ENCODE peak calls at places on chromosomes 4 and X, in six cellular contexts. K is stomach, V is mammary epithelial cell, G is PC-3, P is A549, N is kidney. O is an unnamed sample. For H3K4me1 and H3K9me3, the result is how much of the 10 kb centered on the place peaks cover.

GRCh38 chrX:24760601-24761000 is 66.9 kb downstream of the POLA1 start:
- DNase-seq in K (no peak), P (no peak), G (peak), V (no peak), N (no peak), O (no peak)

GRCh38 chr4:80309301-80310004 is 26.1 kb upstream of the CFAP299 start:
- DNase-seq in K (no peak), N (no peak), P (no peak), G (peak), V (peak), O (no peak)

GRCh38 chr4:41260315-41260714 is 3.6 kb downstream of the UCHL1 start:
- DNase-seq in N (no peak), K (no peak), P (no peak), G (no peak), V (no peak), O (no peak)

GRCh38 chr4:89757154-89757723 is 79.7 kb downstream of the SNCA start:
- DNase-seq in V (no peak), P (no peak), G (no peak), N (no peak), K (no peak), O (no peak)

GRCh38 chr4:2073808-2074481 is 14.8 kb downstream of the NAT8L start:
- DNase-seq in N (peak), G (no peak), P (no peak), K (no peak), V (no peak), O (no peak)

GRCh38 chr4:66855956-66856355 is 689.3 kb downstream of the CENPC start:
- DNase-seq in P (no peak), K (no peak), V (no peak), G (peak), N (no peak), O (no peak)

GRCh38 chrX:118847676-118848075 is 24.1 kb downstream of the ZCCHC12 start:
- DNase-seq in N (no peak), G (peak), P (peak), V (peak), K (no peak), O (no peak)

GRCh38 chr4:79756496-79756895 is 316.5 kb downstream of the ANTXR2 start:
- DNase-seq in G (no peak), K (no peak), P (no peak), N (no peak), V (no peak), O (no peak)

GRCh38 chr4:183912585-183912984 is 7.5 kb downstream of the STOX2 start:
- DNase-seq in G (peak), K (no peak), P (no peak), N (no peak), V (peak), O (no peak)

GRCh38 chr4:66501986-66502385 is 831.7 kb upstream of the EPHA5 start:
- DNase-seq in N (no peak), V (no peak), G (no peak), P (no peak), K (no peak), O (no peak)

GRCh38 chrX:42708222-42708621 is 69.7 kb downstream of the PPP1R2C start:
- DNase-seq in P (no peak), N (no peak), G (no peak), K (no peak), V (no peak), O (no peak)

GRCh38 chr4:81724925-81725329 is 253.2 kb upstream of the RASGEF1B start:
- DNase-seq in G (no peak), N (peak), V (peak), K (peak), P (no peak), O (peak)

GRCh38 chrX:9786839-9787635 is 808 bp downstream of the SHROOM2 start:
- DNase-seq in P (no peak), N (no peak), G (peak), K (no peak), V (no peak), O (no peak)

GRCh38 chr4:6875431-6875831 is 34.2 kb upstream of the TBC1D14 start:
- DNase-seq in P (no peak), N (no peak), G (no peak), V (no peak), K (no peak), O (peak)

GRCh38 chr4:30882995-30883675 is 163.0 kb downstream of the PCDH7 start:
- DNase-seq in K (no peak), G (no peak), P (no peak), N (no peak), V (no peak), O (no peak)

GRCh38 chrX:139972629-139973257 is 7.4 kb upstream of the CXorf66 start:
- DNase-seq in P (no peak), K (no peak), V (no peak), N (no peak), G (no peak), O (no peak)

GRCh38 chrX:84363054-84363453 is 139.2 kb downstream of the HDX start:
- DNase-seq in N (no peak), G (no peak), P (no peak), K (no peak), V (no peak), O (no peak)

GRCh38 chr4:67234296-67234695 is 311.0 kb downstream of the CENPC start:
- DNase-seq in K (no peak), P (no peak), N (no peak), V (no peak), G (no peak), O (no peak)

GRCh38 chr4:140296335-140296753 is 77.1 kb upstream of the SCOC start:
- DNase-seq in G (peak), V (peak), P (peak), K (peak), N (no peak), O (peak)

GRCh38 chr4:116015549-116015948 is 902.1 kb upstream of the NDST4 start:
- DNase-seq in P (no peak), K (no peak), G (no peak), V (no peak), N (no peak), O (no peak)

GRCh38 chr4:114265342-114265741 is 285.9 kb upstream of the ARSJ start:
- DNase-seq in G (no peak), N (no peak), V (no peak), K (no peak), P (no peak), O (no peak)

GRCh38 chr4:25843340-25844097 is 19.3 kb downstream of the SEL1L3 start:
- DNase-seq in K (peak), V (no peak), G (peak), N (no peak), P (no peak), O (no peak)

GRCh38 chr4:70830054-70830453 is 9.6 kb downstream of the GRSF1 start:
- DNase-seq in N (no peak), V (no peak), K (no peak), G (no peak), P (no peak), O (no peak)

GRCh38 chr4:185730849-185731608 is 81.0 kb downstream of the SORBS2 start:
- DNase-seq in G (no peak), V (peak), N (no peak), P (no peak), K (no peak), O (no peak)

GRCh38 chr4:114034189-114034588 is 54.7 kb upstream of the ARSJ start:
- DNase-seq in V (no peak), N (no peak), G (no peak), P (no peak), K (no peak), O (no peak)

GRCh38 chr4:42617030-42617429 is 39.9 kb downstream of the ATP8A1 start:
- DNase-seq in P (no peak), K (no peak), G (no peak), V (no peak), N (no peak), O (no peak)
- H3K27ac ChIP-seq in P (no peak), K (no peak), G (no peak), V (no peak), N (no peak), O (peak)

DNA sequence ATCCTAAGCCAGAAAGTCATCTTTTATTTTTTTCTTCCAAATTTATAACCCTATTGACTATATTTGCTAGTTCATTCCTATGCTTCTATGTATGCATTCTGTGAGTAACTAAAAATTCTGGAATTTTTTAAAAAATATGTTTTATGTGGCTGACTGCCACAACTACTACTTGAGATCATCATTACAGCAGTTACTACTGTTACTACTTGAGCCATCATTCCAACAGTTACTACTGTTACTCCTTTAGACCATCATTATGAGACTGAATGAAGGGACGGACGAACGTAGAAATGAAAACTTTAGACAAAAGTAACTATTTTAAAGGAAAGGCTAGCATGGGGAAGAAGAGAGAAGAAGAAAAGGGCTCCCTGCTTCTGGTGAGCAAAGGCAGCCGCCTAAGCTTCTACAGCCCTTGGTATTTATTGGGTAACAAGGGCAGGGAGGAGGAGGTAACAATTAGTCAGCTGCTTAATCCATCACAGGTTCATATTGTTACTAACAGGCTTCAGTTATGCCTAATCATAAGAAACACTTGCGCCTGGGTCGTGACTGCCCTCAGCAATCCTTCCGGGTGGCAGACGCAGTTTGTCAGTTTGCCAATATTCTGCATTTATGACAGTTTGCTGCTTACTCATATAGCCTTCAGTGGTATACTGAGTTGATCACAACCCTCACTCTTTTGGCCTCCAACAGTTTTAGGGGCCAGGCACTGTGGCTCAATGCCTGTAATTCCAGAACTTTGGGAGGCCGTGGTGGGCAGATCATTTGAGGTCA is 80.5 kb downstream of the PDLIM5 start:
- DNase-seq in K (no peak), N (no peak), G (peak), V (peak), P (no peak), O (peak)
- H3K4me1 ChIP-seq in K (half or more), N (under half), G (under half), V (under half), P (half or more), O (half or more)

DNA sequence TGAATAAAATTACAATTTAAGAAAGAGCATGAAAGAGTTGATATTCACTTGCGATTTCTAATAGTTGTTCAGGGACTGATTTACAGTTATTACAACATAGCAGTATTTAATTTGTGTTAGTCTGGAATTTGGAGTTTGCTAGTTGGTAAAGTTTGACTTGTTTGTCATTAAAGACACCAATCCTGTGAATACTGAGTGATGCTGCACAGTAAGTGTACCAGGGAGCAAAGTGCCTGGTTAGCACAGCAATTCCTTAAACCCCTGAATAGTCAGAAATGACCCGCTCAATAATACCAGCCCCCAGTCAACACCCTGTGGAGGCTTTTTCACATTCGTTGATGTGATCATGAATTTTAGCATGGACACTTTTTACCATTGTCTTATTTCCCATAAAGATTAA is 122.2 kb upstream of the GC start:
- DNase-seq in K (no peak), P (no peak), G (no peak), V (no peak), N (no peak), O (no peak)
- H3K9me3 ChIP-seq in K (under half), P (under half), G (under half), V (under half), N (under half), O (under half)

GRCh38 chr4:146269228-146269653 is 54.9 kb downstream of the REELD1 start:
- DNase-seq in G (no peak), N (no peak), V (no peak), K (no peak), P (no peak), O (no peak)
- H3K27ac ChIP-seq in G (no peak), N (no peak), V (no peak), K (no peak), P (no peak), O (no peak)

GRCh38 chrX:149849787-149850186 is 31.2 kb upstream of the MAGEA8 start:
- DNase-seq in P (no peak), K (no peak), N (no peak), V (no peak), G (no peak), O (no peak)

GRCh38 chrX:149846789-149847188 is 34.2 kb upstream of the MAGEA8 start:
- DNase-seq in V (no peak), P (no peak), K (no peak), G (no peak), N (no peak), O (no peak)

GRCh38 chrX:149848855-149849254 is 32.1 kb upstream of the MAGEA8 start:
- DNase-seq in V (no peak), P (no peak), K (no peak), N (no peak), G (no peak), O (no peak)

GRCh38 chrX:149853925-149854324 is 27.1 kb upstream of the MAGEA8 start:
- DNase-seq in P (no peak), V (no peak), K (no peak), N (no peak), G (no peak), O (no peak)

GRCh38 chrX:149851864-149852263 is 29.1 kb upstream of the MAGEA8 start:
- DNase-seq in N (no peak), K (no peak), G (no peak), P (no peak), V (no peak), O (no peak)
- H3K4me1 ChIP-seq in N (under half), K (under half), G (under half), P (under half), V (under half), O (under half)

GRCh38 chrX:135287266-135287823 is 21.9 kb upstream of the ETDC start:
- DNase-seq in G (no peak), N (no peak), K (no peak), V (no peak), P (no peak), O (no peak)
- H3K9me3 ChIP-seq in G (under half), N (under half), K (half or more), V (under half), P (half or more), O (half or more)

GRCh38 chr4:155377281-155377680 is 516 bp upstream of the MAP9 start:
- DNase-seq in P (no peak), K (no peak), V (peak), G (peak), N (no peak), O (no peak)
- H3K27ac ChIP-seq in P (peak), K (peak), V (no peak), G (peak), N (no peak), O (no peak)

GRCh38 chr4:48127231-48127881 is 6.7 kb downstream of the TXK start:
- DNase-seq in N (no peak), V (no peak), P (no peak), K (no peak), G (peak), O (no peak)

GRCh38 chr4:48131736-48132135 is 2.3 kb downstream of the TXK start:
- DNase-seq in N (no peak), P (no peak), K (no peak), G (peak), V (no peak), O (no peak)

GRCh38 chr4:48127882-48128394 is 6.1 kb downstream of the TXK start:
- DNase-seq in V (peak), N (no peak), K (peak), P (peak), G (peak), O (peak)

GRCh38 chr4:48130100-48130499 is 4.0 kb downstream of the TXK start:
- DNase-seq in P (no peak), G (no peak), V (no peak), K (no peak), N (no peak), O (no peak)

GRCh38 chr4:48129307-48130014 is 4.6 kb downstream of the TXK start:
- DNase-seq in V (no peak), K (no peak), N (no peak), P (peak), G (peak), O (peak)
- H3K4me1 ChIP-seq in V (under half), K (under half), N (under half), P (under half), G (under half), O (under half)

GRCh38 chrX:55867254-55867653 is 149.7 kb downstream of the RRAGB start:
- DNase-seq in G (peak), K (no peak), V (peak), N (no peak), P (no peak), O (no peak)

DNA sequence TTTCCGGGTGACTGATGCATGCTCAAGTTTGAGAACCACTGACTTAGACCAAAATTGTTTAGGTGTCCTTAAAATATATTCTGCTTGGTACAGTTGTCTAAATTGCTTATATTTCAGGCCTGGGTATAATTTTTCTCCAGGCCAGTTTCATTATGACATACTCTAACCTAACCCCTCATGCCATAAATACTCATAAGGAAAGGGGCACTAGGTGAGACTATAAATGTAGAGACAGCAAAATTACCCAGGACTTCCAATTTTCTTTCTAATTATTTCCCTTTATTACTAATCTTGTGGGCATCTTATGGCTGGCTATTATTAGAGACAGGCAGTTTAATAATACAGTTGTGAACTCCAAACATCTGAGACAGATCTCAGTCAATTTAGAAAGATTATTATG is 150.2 kb downstream of the RRAGB start:
- DNase-seq in V (no peak), N (no peak), K (no peak), P (no peak), G (no peak), O (no peak)
- H3K9me3 ChIP-seq in V (under half), N (under half), K (under half), P (under half), G (under half), O (under half)

GRCh38 chr4:158865520-158866177 is 96.8 kb downstream of the FNIP2 start:
- DNase-seq in P (no peak), V (no peak), N (no peak), K (no peak), G (no peak), O (no peak)
- H3K27ac ChIP-seq in P (no peak), V (no peak), N (no peak), K (no peak), G (no peak), O (no peak)